ENCODE peak calls at places on chromosomes 4 and X, in seven cellular contexts. N is NCI-H187 treated with DMSO at 0.1 percent for 48 hours; P is central memory CD4-positive, alpha-beta T cell; X is iPS DF 19.7; Q is NCI-H1417; W is iPS-NIHi11; Z is activated CD8-positive, alpha-beta memory T cell treated with anti-CD3 and anti-CD28 coated beads, Interleukin-2, amount 50 U/mL, for 48 hours. R is an unnamed sample.

GRCh38 chr4:8832130-8832930 is 39.3 kb downstream of the HMX1 start:
- DNase-seq in N (no peak), P (no peak), X (no peak), Q (peak; percentile 34), W (no peak), Z (peak; percentile 12), R (no peak)

GRCh38 chr4:54085284-54085683 is 14.7 kb upstream of the GSX2 start:
- DNase-seq in N (no peak), P (no peak), X (no peak), Q (no peak), W (no peak), Z (no peak), R (peak; percentile 55)

GRCh38 chr4:147060171-147060931 is 114.7 kb upstream of the TTC29 start:
- DNase-seq in N (no peak), P (no peak), X (no peak), Q (no peak), W (no peak), Z (no peak), R (peak; percentile 32)

GRCh38 chrX:76172325-76172887 is 456 bp upstream of the PBDC1 start:
- DNase-seq in N (no peak), P (no peak), X (no peak), Q (no peak), W (peak; percentile 4), Z (no peak), R (no peak)

GRCh38 chr4:26076896-26077295 is 162.9 kb downstream of the SMIM20 start:
- DNase-seq in N (no peak), P (no peak), X (no peak), Q (no peak), W (no peak), Z (no peak), R (no peak)

GRCh38 chr4:128299848-128300247 is 12.2 kb upstream of the PGRMC2 start:
- DNase-seq in N (no peak), P (no peak), X (no peak), Q (no peak), W (no peak), Z (no peak), R (no peak)

GRCh38 chr4:126495163-126495752 is 1137.5 kb upstream of the INTU start:
- DNase-seq in N (no peak), P (no peak), X (no peak), Q (no peak), W (no peak), Z (no peak), R (no peak)

GRCh38 chrX:69107747-69108410 is 57.4 kb downstream of the PJA1 start:
- DNase-seq in N (no peak), P (no peak), X (no peak), Q (no peak), W (no peak), Z (no peak), R (no peak)

GRCh38 chr4:120718979-120719566 is 203.5 kb downstream of the PRDM5 start:
- DNase-seq in N (no peak), P (peak; percentile 12), X (no peak), Q (peak; percentile 49), W (peak; percentile 24), Z (no peak), R (peak; percentile 35)

GRCh38 chr4:168884251-168885124 is 125.6 kb downstream of the CBR4 start:
- DNase-seq in N (no peak), P (no peak), X (no peak), Q (no peak), W (no peak), Z (no peak), R (no peak)

GRCh38 chr4:143482753-143483362 is 30.6 kb upstream of the SMARCA5 start:
- DNase-seq in N (no peak), P (no peak), X (no peak), Q (peak; percentile 73), W (peak; percentile 20), Z (no peak), R (peak; percentile 35)

GRCh38 chr4:144355809-144356757 is 215.6 kb upstream of the GYPA start:
- DNase-seq in N (no peak), P (no peak), X (no peak), Q (peak; percentile 17), W (peak; percentile 50), Z (no peak), R (peak; percentile 93)

GRCh38 chr4:102022343-102022742 is 231.8 kb downstream of the BANK1 start:
- DNase-seq in N (no peak), P (no peak), X (no peak), Q (no peak), W (no peak), Z (no peak), R (peak; percentile 1)

GRCh38 chr4:97720869-97721432 is 422.3 kb downstream of the STPG2 start:
- DNase-seq in N (no peak), P (no peak), X (no peak), Q (peak; percentile 89), W (no peak), Z (no peak), R (peak; percentile 34)

GRCh38 chr4:174255790-174256189 is 27.7 kb downstream of the FBXO8 start:
- DNase-seq in N (no peak), P (no peak), X (no peak), Q (no peak), W (no peak), Z (no peak), R (no peak)

GRCh38 chr4:176814770-176815169 is 22.0 kb upstream of the VEGFC start:
- DNase-seq in N (no peak), P (no peak), X (no peak), Q (no peak), W (no peak), Z (no peak), R (peak; percentile 33)

GRCh38 chrX:39950035-39950688 is 147.6 kb downstream of the BCOR start:
- DNase-seq in N (no peak), P (no peak), X (no peak), Q (no peak), W (no peak), Z (no peak), R (peak; percentile 62)

GRCh38 chr4:2222838-2223237 is 19.1 kb downstream of the HAUS3 start:
- DNase-seq in N (peak; percentile 36), P (no peak), X (no peak), Q (peak; percentile 29), W (peak; percentile 63), Z (no peak), R (no peak)

GRCh38 chr4:54685810-54686209 is 28.1 kb downstream of the KIT start:
- DNase-seq in N (no peak), P (no peak), X (no peak), Q (peak; percentile 37), W (no peak), Z (no peak), R (no peak)

GRCh38 chr4:21001490-21001889 is 301.2 kb downstream of the PACRGL start:
- DNase-seq in N (no peak), P (no peak), X (no peak), Q (no peak), W (no peak), Z (no peak), R (no peak)

GRCh38 chr4:89303177-89303576 is 4.4 kb downstream of the GPRIN3 start:
- DNase-seq in N (no peak), P (peak; percentile 80), X (no peak), Q (peak; percentile 71), W (no peak), Z (no peak), R (peak; percentile 5)

GRCh38 chrX:23764183-23764582 is 18.8 kb upstream of the SAT1 start:
- DNase-seq in N (no peak), P (no peak), X (no peak), Q (no peak), W (no peak), Z (no peak), R (no peak)

GRCh38 chr4:165965503-165965902 is 92.5 kb downstream of the TLL1 start:
- DNase-seq in N (no peak), P (no peak), X (no peak), Q (no peak), W (no peak), Z (no peak), R (peak; percentile 16)

GRCh38 chr4:27084685-27085356 is 224.2 kb downstream of the STIM2 start:
- DNase-seq in N (no peak), P (no peak), X (no peak), Q (peak; percentile 78), W (peak; percentile 74), Z (no peak), R (no peak)

GRCh38 chr4:89024051-89024675 is 32.8 kb downstream of the FAM13A start:
- DNase-seq in N (peak; percentile 81), P (peak; percentile 66), X (peak; percentile 9), Q (peak; percentile 87), W (peak; percentile 71), Z (no peak), R (peak; percentile 72)

GRCh38 chr4:87633239-87633638 is 16.8 kb upstream of the DMP1 start:
- DNase-seq in N (no peak), P (no peak), X (no peak), Q (peak; percentile 69), W (no peak), Z (no peak), R (peak; percentile 6)

GRCh38 chr4:126604273-126604867 is 1028.4 kb upstream of the INTU start:
- DNase-seq in N (no peak), P (no peak), X (no peak), Q (peak; percentile 65), W (peak; percentile 49), Z (no peak), R (peak; percentile 25)

GRCh38 chrX:37959212-37960021 is 46.9 kb upstream of the SYTL5 start:
- DNase-seq in N (no peak), P (no peak), X (no peak), Q (peak; percentile 86), W (no peak), Z (no peak), R (no peak)

GRCh38 chrX:77451041-77451440 is 3.9 kb downstream of the FGF16 start:
- DNase-seq in N (no peak), P (no peak), X (no peak), Q (no peak), W (no peak), Z (no peak), R (peak; percentile 66)

R was measured in A172.